ENCODE peak calls at places on chromosomes 11 and 22, in four cellular contexts. I is NCI-H510A treated with DMSO at 0.1 percent for 48 hours, U is activated T-cell treated with anti-CD3 and anti-CD28 coated beads for 1 hour, B is T-helper 2 cell. Y is an unnamed sample.

GRCh38 chr22:29079218-29079901 is 6.5 kb downstream of the KREMEN1 start:
- DNase-seq in I (peak), U (no peak), B (peak), Y (peak)

GRCh38 chr11:74905326-74905725 is 43.6 kb downstream of the XRRA1 start:
- DNase-seq in I (no peak), U (no peak), B (no peak), Y (no peak)

GRCh38 chr22:20781272-20781990 is 7.5 kb downstream of the SERPIND1 start:
- DNase-seq in I (no peak), U (no peak), B (peak), Y (no peak)

GRCh38 chr22:43152355-43153071 is 1.2 kb downstream of the TSPO start:
- DNase-seq in I (peak), U (peak), B (peak), Y (peak)

GRCh38 chr11:47606731-47607130 is 12.5 kb upstream of the C1QTNF4 start:
- DNase-seq in I (no peak), U (no peak), B (no peak), Y (no peak)

GRCh38 chr11:22666320-22666699 is at the start of gene GAS2:
- DNase-seq in I (no peak), U (no peak), B (no peak), Y (peak)

GRCh38 chr11:72352859-72353551 is 81.3 kb downstream of the CLPB start:
- DNase-seq in I (no peak), U (no peak), B (peak), Y (peak)

GRCh38 chr22:24155597-24156145 is 25.6 kb upstream of the SUSD2 start:
- DNase-seq in I (no peak), U (peak), B (peak), Y (peak)

GRCh38 chr22:19277785-19278184 is 13.7 kb downstream of the CLTCL1 start:
- DNase-seq in I (no peak), U (no peak), B (no peak), Y (no peak)

GRCh38 chr22:41445171-41446056 is 1.2 kb downstream of the TOB2 start:
- DNase-seq in I (peak), U (peak), B (peak), Y (peak)

GRCh38 chr22:20198527-20199319 is 47.9 kb upstream of the CCDC188 start:
- DNase-seq in I (peak), U (no peak), B (no peak), Y (no peak)

GRCh38 chr11:60910281-60910687 is 3.7 kb upstream of the TMEM109 start:
- DNase-seq in I (no peak), U (no peak), B (no peak), Y (no peak)

GRCh38 chr22:43000441-43001175 is 14.3 kb downstream of the PACSIN2 start:
- DNase-seq in I (no peak), U (no peak), B (peak), Y (peak)

GRCh38 chr22:50010676-50011446 is 1.7 kb downstream of the IL17REL start:
- DNase-seq in I (no peak), U (peak), B (no peak), Y (no peak)

GRCh38 chr11:88100161-88100560 is 75.1 kb downstream of the RAB38 start:
- DNase-seq in I (no peak), U (no peak), B (no peak), Y (no peak)

GRCh38 chr11:57321996-57322880 is 2.5 kb downstream of the TNKS1BP1 start:
- DNase-seq in I (peak), U (no peak), B (no peak), Y (peak)

GRCh38 chr11:43922295-43922648 is 20.2 kb upstream of the C11orf96 start:
- DNase-seq in I (no peak), U (no peak), B (no peak), Y (no peak)

GRCh38 chr11:60947666-60948065 is 4.3 kb downstream of the SLC15A3 start:
- DNase-seq in I (no peak), U (no peak), B (no peak), Y (no peak)

GRCh38 chr11:6219359-6219758 is 14.0 kb downstream of the C11orf42 start:
- DNase-seq in I (no peak), U (no peak), B (no peak), Y (peak)

GRCh38 chr11:97336064-97336463 is 946.3 kb downstream of the JRKL start:
- DNase-seq in I (no peak), U (no peak), B (no peak), Y (peak)

GRCh38 chr11:93089474-93090102 is 108.2 kb downstream of the SLC36A4 start:
- DNase-seq in I (peak), U (no peak), B (peak), Y (peak)

GRCh38 chr11:68106165-68106940 is 14.8 kb downstream of the CHKA start:
- DNase-seq in I (no peak), U (no peak), B (no peak), Y (no peak)